ENCODE peak calls at places on chromosomes 12 and 14, in five cellular contexts. P is transverse colon, Z is IMR-90, B is lower lobe of right lung, O is stomach. W is an unnamed sample. For H3K27me3 and H3K4me1, the result is how much of the 10 kb centered on the place peaks cover.

GRCh38 chr12:93174048-93174447 is 203.7 kb upstream of the NUDT4 start:
- DNase-seq in P (no peak), Z (peak), B (no peak), O (no peak), W (no peak)

GRCh38 chr14:74441113-74441512 is 15.1 kb upstream of the SYNDIG1L start:
- DNase-seq in P (no peak), Z (no peak), B (no peak), O (no peak), W (no peak)

GRCh38 chr14:95482967-95483842 is 33.2 kb downstream of the SYNE3 start:
- DNase-seq in P (peak), Z (peak), B (peak), O (peak), W (no peak)

GRCh38 chr12:3081886-3082285 is 4.7 kb downstream of the TSPAN9 start:
- DNase-seq in P (no peak), Z (peak), B (no peak), O (no peak), W (no peak)

GRCh38 chr14:64364907-64365306 is 23.2 kb upstream of the MTHFD1 start:
- DNase-seq in P (no peak), Z (peak), B (no peak), O (no peak), W (no peak)

GRCh38 chr14:53458368-53458814 is 305.3 kb upstream of the DDHD1 start:
- DNase-seq in P (no peak), Z (peak), B (no peak), O (no peak), W (no peak)

GRCh38 chr12:126033746-126034145 is 968.5 kb downstream of the AACS start:
- DNase-seq in P (peak), Z (no peak), B (no peak), O (no peak), W (no peak)

GRCh38 chr14:92400579-92401444 is 77.8 kb downstream of the SLC24A4 start:
- DNase-seq in P (no peak), Z (peak), B (no peak), O (no peak), W (no peak)

GRCh38 chr12:28209782-28210181 is 19.5 kb downstream of the CCDC91 start:
- DNase-seq in P (no peak), Z (no peak), B (no peak), O (no peak), W (no peak)

GRCh38 chr12:130115646-130116045 is 46.6 kb upstream of the FZD10 start:
- DNase-seq in P (no peak), Z (no peak), B (no peak), O (no peak), W (no peak)

GRCh38 chr14:103625361-103626095 is 3.5 kb upstream of the KLC1 start:
- DNase-seq in P (peak), Z (no peak), B (no peak), O (no peak), W (peak)

GRCh38 chr12:72267974-72268373 is 4.2 kb upstream of the TRHDE start:
- DNase-seq in P (no peak), Z (peak), B (no peak), O (no peak), W (no peak)

GRCh38 chr14:103188691-103189480 is 65.6 kb downstream of the TNFAIP2 start:
- DNase-seq in P (peak), Z (no peak), B (peak), O (peak), W (no peak)

GRCh38 chr14:37195327-37195726 is 2.4 kb upstream of the MIPOL1 start:
- DNase-seq in P (no peak), Z (peak), B (no peak), O (no peak), W (no peak)

GRCh38 chr12:93015970-93016751 is 87.1 kb upstream of the EEA1 start:
- DNase-seq in P (peak), Z (peak), B (no peak), O (peak), W (no peak)

GRCh38 chr14:103483600-103483999 is 39.0 kb downstream of the CKB start:
- DNase-seq in P (no peak), Z (peak), B (no peak), O (peak), W (no peak)

GRCh38 chr12:95343461-95344230 is 126.0 kb downstream of the VEZT start:
- DNase-seq in P (no peak), Z (no peak), B (no peak), O (no peak), W (no peak)

GRCh38 chr12:125033296-125033695 is 31.9 kb upstream of the AACS start:
- DNase-seq in P (no peak), Z (no peak), B (no peak), O (no peak), W (no peak)

GRCh38 chr12:31471823-31472222 is 119.1 kb downstream of the DENND5B start:
- DNase-seq in P (no peak), Z (no peak), B (no peak), O (no peak), W (no peak)

GRCh38 chr14:91105673-91106072 is 8.2 kb upstream of the DGLUCY start:
- DNase-seq in P (no peak), Z (peak), B (no peak), O (no peak), W (no peak)

GRCh38 chr12:69688496-69689427 is 10.3 kb downstream of the BEST3 start:
- DNase-seq in P (peak), Z (peak), B (peak), O (peak), W (no peak)

GRCh38 chr12:120231316-120232011 is 30.6 kb upstream of the RPLP0 start:
- DNase-seq in P (peak), Z (peak), B (peak), O (peak), W (peak)

GRCh38 chr14:100383727-100384158 is 60.6 kb downstream of the SLC25A47 start:
- DNase-seq in P (peak), Z (peak), B (peak), O (peak), W (peak)

GRCh38 chr12:7497661-7498060 is 5.9 kb downstream of the CD163 start:
- DNase-seq in P (no peak), Z (no peak), B (no peak), O (no peak), W (no peak)

GRCh38 chr14:55976619-55977018 is 141.6 kb upstream of the PELI2 start:
- DNase-seq in P (peak), Z (no peak), B (no peak), O (no peak), W (no peak)

GRCh38 chr12:6229224-6229748 is 29.1 kb downstream of the CD9 start:
- DNase-seq in P (peak), Z (no peak), B (peak), O (peak), W (no peak)

GRCh38 chr14:101322223-101322622 is 239.1 kb upstream of the DIO3 start:
- DNase-seq in P (no peak), Z (no peak), B (no peak), O (no peak), W (no peak)

GRCh38 chr12:7369274-7369729 is 65.4 kb downstream of the ACSM4 start:
- DNase-seq in P (no peak), Z (no peak), B (peak), O (no peak), W (no peak)

GRCh38 chr14:76336876-76337275 is 39.1 kb upstream of the ESRRB start:
- DNase-seq in P (no peak), Z (no peak), B (no peak), O (no peak), W (no peak)

GRCh38 chr14:58899317-58899713 is 261.6 kb downstream of the DACT1 start:
- DNase-seq in P (no peak), Z (peak), B (no peak), O (no peak), W (no peak)

GRCh38 chr14:32201816-32202467 is at the start of gene RNU6-7:
- DNase-seq in P (peak), Z (peak), B (peak), O (no peak), W (peak)

GRCh38 chr14:104432611-104433231 is 146.8 kb upstream of the C14orf180 start:
- DNase-seq in P (no peak), Z (no peak), B (peak), O (peak), W (no peak)

GRCh38 chr14:63147018-63147417 is 57.2 kb upstream of the RHOJ start:
- DNase-seq in P (no peak), Z (no peak), B (no peak), O (no peak), W (no peak)

GRCh38 chr14:62505045-62505444 is 540.2 kb downstream of the KCNH5 start:
- DNase-seq in P (no peak), Z (no peak), B (no peak), O (no peak), W (no peak)

GRCh38 chr12:59708484-59708883 is 112.7 kb downstream of the SLC16A7 start:
- DNase-seq in P (no peak), Z (peak), B (no peak), O (no peak), W (no peak)

GRCh38 chr14:88831285-88831684 is 6.8 kb downstream of the TTC8 start:
- DNase-seq in P (no peak), Z (peak), B (no peak), O (no peak), W (no peak)

GRCh38 chr12:7989827-7990491 is 42.6 kb upstream of the FOXJ2 start:
- DNase-seq in P (peak), Z (peak), B (peak), O (peak), W (peak)

GRCh38 chr12:52865090-52865944 is 16.5 kb upstream of the KRT78 start:
- DNase-seq in P (peak), Z (peak), B (peak), O (peak), W (no peak)

GRCh38 chr12:50778663-50779590 is 15.0 kb downstream of the ATF1 start:
- DNase-seq in P (no peak), Z (no peak), B (no peak), O (no peak), W (no peak)

GRCh38 chr12:48017921-48018617 is 13.8 kb upstream of the COL2A1 start:
- DNase-seq in P (no peak), Z (no peak), B (no peak), O (no peak), W (no peak)

GRCh38 chr12:48017496-48017895 is 13.2 kb upstream of the COL2A1 start:
- DNase-seq in P (no peak), Z (no peak), B (no peak), O (no peak), W (no peak)

GRCh38 chr12:48015129-48015528 is 10.9 kb upstream of the COL2A1 start:
- DNase-seq in P (no peak), Z (no peak), B (no peak), O (no peak), W (no peak)

GRCh38 chr12:48016373-48017020 is 12.2 kb upstream of the COL2A1 start:
- DNase-seq in P (no peak), Z (no peak), B (no peak), O (no peak), W (no peak)

GRCh38 chr12:48015954-48016353 is 11.7 kb upstream of the COL2A1 start:
- DNase-seq in P (no peak), Z (no peak), B (no peak), O (no peak), W (no peak)
- H3K27me3 ChIP-seq in P (under half), Z (half or more), B (under half), O (under half), W (under half)

GRCh38 chr14:68241862-68242490 is 422.4 kb downstream of the RAD51B start:
- DNase-seq in P (no peak), Z (no peak), B (no peak), O (no peak), W (no peak)

GRCh38 chr14:68239988-68240387 is 420.4 kb downstream of the RAD51B start:
- DNase-seq in P (peak), Z (no peak), B (no peak), O (no peak), W (no peak)

GRCh38 chr14:68236525-68236924 is 416.9 kb downstream of the RAD51B start:
- DNase-seq in P (no peak), Z (no peak), B (no peak), O (no peak), W (no peak)

GRCh38 chr14:68240388-68240787 is 420.8 kb downstream of the RAD51B start:
- DNase-seq in P (no peak), Z (no peak), B (no peak), O (no peak), W (no peak)

DNA sequence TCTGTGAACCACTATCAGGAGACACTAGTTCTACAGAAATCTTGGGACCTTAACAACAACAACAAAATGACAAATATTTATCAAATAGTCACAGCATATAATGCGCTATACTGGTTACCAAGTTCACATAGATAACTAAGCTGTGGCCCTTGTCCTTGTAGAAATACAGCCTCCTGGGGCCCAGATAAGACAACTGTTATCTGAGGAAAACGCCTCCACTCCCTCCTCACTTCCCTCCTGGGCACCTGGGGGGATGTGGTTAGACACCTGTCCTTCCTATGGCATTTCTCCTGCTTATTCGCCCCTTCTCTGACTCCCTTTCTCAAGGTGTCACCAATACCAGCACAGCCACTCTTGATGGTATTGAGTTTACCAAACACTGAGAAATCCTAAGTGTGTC is 419.4 kb downstream of the RAD51B start:
- DNase-seq in P (no peak), Z (no peak), B (no peak), O (no peak), W (no peak)
- H3K4me1 ChIP-seq in P (under half), Z (under half), B (under half), O (under half), W (under half)

GRCh38 chr12:14776236-14776959 is 26.9 kb downstream of the WBP11 start:
- DNase-seq in P (no peak), Z (peak), B (no peak), O (no peak), W (no peak)
- H3K4me3 ChIP-seq in P (no peak), Z (no peak), B (peak), O (peak), W (no peak)

GRCh38 chr12:114438635-114439256 is 32.8 kb upstream of the TBX5 start:
- DNase-seq in P (no peak), Z (no peak), B (no peak), O (no peak), W (no peak)

GRCh38 chr12:114440450-114441383 is 34.8 kb upstream of the TBX5 start:
- DNase-seq in P (no peak), Z (no peak), B (no peak), O (no peak), W (no peak)

GRCh38 chr12:114443607-114444421 is 37.9 kb upstream of the TBX5 start:
- DNase-seq in P (no peak), Z (no peak), B (no peak), O (no peak), W (no peak)

GRCh38 chr12:114439306-114439705 is 33.4 kb upstream of the TBX5 start:
- DNase-seq in P (no peak), Z (no peak), B (no peak), O (no peak), W (no peak)

DNA sequence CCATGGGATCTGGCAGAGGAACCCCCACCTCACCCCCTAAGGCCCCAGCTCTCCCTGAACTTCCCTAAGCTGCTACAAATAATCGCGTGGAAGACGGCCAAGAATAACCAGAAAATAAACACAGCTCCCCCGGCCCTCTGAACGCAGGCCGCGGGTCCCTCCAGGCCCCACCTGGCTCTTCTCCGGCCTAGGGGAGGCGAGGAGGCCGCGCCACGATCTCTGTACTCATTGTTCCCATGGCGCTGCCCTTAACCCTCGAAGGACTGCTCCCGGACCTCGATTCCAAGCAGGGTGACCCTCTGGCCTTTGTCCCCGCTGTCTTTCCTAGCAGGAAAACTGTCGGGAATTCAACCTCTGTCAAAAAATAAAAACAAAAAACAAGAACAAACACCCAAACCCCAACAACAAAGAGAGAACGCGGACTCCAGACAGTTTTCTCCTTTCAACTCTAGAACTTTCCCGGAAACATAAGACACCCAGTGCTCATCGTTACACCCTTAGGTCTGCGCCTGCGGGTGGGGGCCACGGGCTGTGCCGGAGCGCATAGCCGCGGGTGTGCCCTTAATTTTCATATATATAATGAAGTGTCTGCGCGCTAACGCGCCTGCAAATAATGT is 34.0 kb upstream of the TBX5 start:
- DNase-seq in P (no peak), Z (no peak), B (no peak), O (no peak), W (no peak)
- H3K27me3 ChIP-seq in P (half or more), Z (half or more), B (half or more), O (half or more), W (under half)